ENCODE peak calls at places on chromosome 13, in seven cellular contexts. X is SK-N-SH, M is endothelial cell of umbilical vein, Z is GM12878, T is K562, K is H1, G is HepG2. B is an unnamed sample.

GRCh38 chr13:51874651-51875050 is 12.9 kb downstream of the CCDC70 start:
- DNase-seq in X (no peak), M (no peak), Z (no peak), T (no peak), K (no peak), G (no peak), B (no peak)

GRCh38 chr13:107585466-107585865 is 629.9 kb downstream of the LIG4 start:
- DNase-seq in X (no peak), M (peak; percentile 78), Z (no peak), T (no peak), K (no peak), G (no peak), B (no peak)

GRCh38 chr13:78978381-78978998 is 319.5 kb upstream of the OBI1 start:
- DNase-seq in X (peak; percentile 34), M (peak; percentile 70), Z (peak; percentile 24), T (peak; percentile 20), K (no peak), G (peak; percentile 50), B (peak; percentile 48)

GRCh38 chr13:76975863-76976262 is 16.0 kb upstream of the CLN5 start:
- DNase-seq in X (no peak), M (no peak), Z (no peak), T (no peak), K (no peak), G (no peak), B (no peak)

GRCh38 chr13:45108716-45109706 is 11.3 kb upstream of the GTF2F2 start:
- DNase-seq in X (no peak), M (no peak), Z (peak; percentile 33), T (peak; percentile 17), K (no peak), G (no peak), B (no peak)

GRCh38 chr13:48155850-48156249 is 60.9 kb upstream of the MED4 start:
- DNase-seq in X (no peak), M (peak; percentile 86), Z (peak; percentile 24), T (no peak), K (no peak), G (no peak), B (peak; percentile 38)

GRCh38 chr13:95603887-95604533 is 40.5 kb downstream of the DZIP1 start:
- DNase-seq in X (no peak), M (peak; percentile 66), Z (no peak), T (no peak), K (no peak), G (peak; percentile 70), B (no peak)

GRCh38 chr13:66778461-66778860 is 451.7 kb downstream of the PCDH9 start:
- DNase-seq in X (peak; percentile 2), M (no peak), Z (no peak), T (no peak), K (no peak), G (no peak), B (no peak)

GRCh38 chr13:39602614-39603366 is at the start of gene LHFPL6:
- DNase-seq in X (peak; percentile 88), M (peak; percentile 81), Z (no peak), T (no peak), K (peak; percentile 46), G (peak; percentile 3), B (no peak)

GRCh38 chr13:27406178-27406939 is 18.1 kb upstream of the GTF3A start:
- DNase-seq in X (peak; percentile 53), M (peak; percentile 47), Z (no peak), T (peak; percentile 30), K (no peak), G (peak; percentile 43), B (no peak)

GRCh38 chr13:110017379-110017778 is 231.0 kb upstream of the IRS2 start:
- DNase-seq in X (no peak), M (no peak), Z (no peak), T (no peak), K (peak; percentile 29), G (no peak), B (peak; percentile 74)
- TF ChIP-seq MAX in X (peak; percentile 95), M (no peak), Z (no peak), T (no peak), K (no peak), G (no peak), B (peak; percentile 82)

GRCh38 chr13:112885782-112886268 is 83.2 kb upstream of the MCF2L start:
- DNase-seq in X (peak; percentile 96), M (peak; percentile 83), Z (no peak), T (peak; percentile 55), K (peak; percentile 71), G (peak; percentile 71), B (peak; percentile 37)
- TF ChIP-seq POLR2AphosphoS5 in X (peak; percentile 49), M (peak; percentile 64), Z (no peak), T (no peak), K (peak; percentile 71), G (peak; percentile 42), B (peak; percentile 52)

GRCh38 chr13:53439439-53440225 is 411.0 kb downstream of the OLFM4 start:
- DNase-seq in X (no peak), M (no peak), Z (no peak), T (no peak), K (no peak), G (no peak), B (no peak)
- TF ChIP-seq MAX in X (no peak), M (no peak), Z (no peak), T (no peak), K (no peak), G (no peak), B (no peak)

GRCh38 chr13:49400755-49401659 is 42.9 kb downstream of the CAB39L start:
- DNase-seq in X (peak; percentile 5), M (no peak), Z (no peak), T (peak; percentile 19), K (no peak), G (no peak), B (no peak)
- TF ChIP-seq POLR2AphosphoS5 in X (no peak), M (no peak), Z (no peak), T (no peak), K (no peak), G (no peak), B (no peak)

DNA sequence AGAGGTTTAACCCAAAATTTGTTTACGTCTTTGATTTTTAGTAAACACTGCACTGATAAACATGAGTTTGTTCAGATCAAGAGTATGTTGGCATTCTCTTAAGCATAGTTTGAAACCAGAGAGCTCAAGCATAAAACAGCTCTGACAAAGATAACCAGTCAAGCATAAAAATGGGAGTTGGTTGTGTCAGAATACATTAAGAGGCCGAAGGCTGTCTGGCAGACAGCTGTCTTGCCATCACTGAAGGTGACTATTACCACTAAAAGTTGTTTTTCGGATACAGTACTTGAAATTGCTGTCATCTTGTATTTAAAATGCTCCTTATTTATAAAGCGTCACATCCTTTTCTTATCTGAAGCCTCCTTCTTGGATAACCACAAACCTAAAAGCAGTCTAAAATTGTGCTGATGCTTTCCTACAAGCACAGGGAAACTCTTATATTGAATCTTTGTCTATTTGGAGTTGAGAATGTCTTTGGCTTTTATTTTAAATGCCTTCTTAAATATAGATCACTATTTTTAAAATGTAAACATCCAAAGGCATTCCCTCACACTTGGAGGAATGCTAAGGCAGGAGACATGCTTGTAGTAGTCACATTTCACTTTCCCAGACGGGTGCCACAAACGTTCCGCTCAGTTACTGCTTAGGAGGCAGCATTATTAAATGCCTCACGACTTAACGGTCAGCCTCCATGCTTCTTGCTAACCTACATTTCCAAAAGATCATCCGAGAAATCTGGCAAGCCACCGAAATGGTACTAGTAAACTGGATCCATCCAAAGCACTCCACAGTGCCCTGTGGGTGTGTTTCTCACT is 1.6 kb downstream of the SMAD9 start:
- DNase-seq in X (peak; percentile 25), M (peak; percentile 60), Z (no peak), T (no peak), K (no peak), G (no peak), B (no peak)
- TF ChIP-seq MAX in X (no peak), M (no peak), Z (no peak), T (no peak), K (no peak), G (no peak), B (no peak)

DNA sequence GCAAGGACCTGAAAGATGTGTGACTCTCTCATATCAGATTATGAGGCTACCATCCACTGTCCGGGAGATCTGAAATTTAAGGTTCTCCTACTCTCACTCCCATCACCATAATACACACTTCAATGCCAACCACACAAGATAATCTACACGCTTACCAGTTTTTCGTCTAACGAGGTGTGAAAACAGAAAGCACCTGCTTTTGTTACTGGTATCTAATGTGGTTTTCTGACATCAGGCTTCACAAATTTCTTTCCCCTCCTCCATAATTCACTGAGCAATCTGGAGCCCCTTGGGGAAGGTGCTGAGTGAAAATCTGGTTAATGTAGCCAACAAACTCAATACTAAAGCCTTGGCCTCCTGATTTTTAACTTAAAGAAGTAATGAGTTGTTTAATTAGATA is 10.1 kb upstream of the LRCH1 start:
- DNase-seq in X (no peak), M (no peak), Z (peak; percentile 39), T (no peak), K (no peak), G (no peak), B (no peak)
- TF ChIP-seq POLR2AphosphoS5 in X (no peak), M (no peak), Z (no peak), T (no peak), K (no peak), G (no peak), B (no peak)

DNA sequence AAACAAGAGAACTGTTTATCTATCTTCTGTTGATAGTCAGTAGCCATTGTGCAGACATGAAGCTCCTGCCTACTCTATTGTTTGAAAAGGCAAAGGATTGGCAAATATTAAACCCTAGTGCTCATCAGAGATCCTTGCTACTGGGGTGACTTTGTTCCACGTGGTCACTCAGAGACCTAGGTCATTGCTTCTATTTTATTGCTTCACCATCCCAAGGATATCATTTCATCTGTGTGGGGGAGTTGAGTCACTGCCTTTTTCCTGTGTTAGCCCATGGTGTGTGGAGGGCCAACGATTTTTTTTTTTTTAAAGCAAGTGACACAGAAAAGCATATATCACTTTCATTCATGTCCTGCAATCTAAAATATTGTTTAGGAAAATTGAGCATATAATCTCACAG is 254.1 kb upstream of the RXFP2 start:
- DNase-seq in X (no peak), M (peak; percentile 1), Z (no peak), T (no peak), K (no peak), G (no peak), B (no peak)
- TF ChIP-seq MAX in X (no peak), M (no peak), Z (no peak), T (no peak), K (no peak), G (no peak), B (no peak)

DNA sequence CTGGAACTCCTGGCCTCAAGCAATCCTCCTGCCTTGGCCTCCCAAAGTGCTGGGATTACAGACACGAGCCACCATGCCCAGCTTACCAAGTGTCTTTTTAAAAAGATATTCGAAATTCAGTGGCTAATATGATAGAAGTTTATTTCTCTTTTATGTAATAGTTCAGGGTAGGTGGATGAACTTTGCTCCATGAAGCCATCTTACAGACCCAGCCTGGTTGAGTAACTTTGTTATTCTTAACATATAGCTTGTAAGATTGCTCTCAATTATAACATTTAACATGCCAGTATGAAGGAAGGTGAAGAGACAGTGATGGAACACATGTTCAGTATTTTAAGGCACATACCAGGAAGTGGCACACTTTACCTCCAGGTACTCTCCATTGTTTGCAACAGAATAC is 42.4 kb downstream of the ZIC2 start:
- DNase-seq in X (no peak), M (no peak), Z (no peak), T (no peak), K (no peak), G (no peak), B (no peak)
- TF ChIP-seq POLR2AphosphoS5 in X (no peak), M (no peak), Z (no peak), T (no peak), K (no peak), G (no peak), B (no peak)